ENCODE peak calls at places on chromosomes 11 and 22, in six cellular contexts. Y is H9; I is T-helper 9 cell; A is pancreas; Q is left cardiac atrium; V is effector CD4-positive, alpha-beta T cell. C is an unnamed sample.

GRCh38 chr11:87369888-87370287 is 332.2 kb downstream of the TMEM135 start:
- DNase-seq in Y (no peak), I (no peak), A (no peak), Q (no peak), V (no peak), C (no peak)

GRCh38 chr11:18791175-18792065 is at the start of gene PTPN5:
- DNase-seq in Y (peak; percentile 66), I (no peak), A (no peak), Q (no peak), V (no peak), C (peak; percentile 64)

GRCh38 chr11:56152333-56152732 is 7.8 kb downstream of the OR8K5 start:
- DNase-seq in Y (no peak), I (no peak), A (no peak), Q (no peak), V (no peak), C (no peak)

GRCh38 chr11:95920460-95921105 is 3.3 kb downstream of the MTMR2 start:
- DNase-seq in Y (no peak), I (no peak), A (no peak), Q (no peak), V (no peak), C (no peak)

GRCh38 chr22:27107824-27108223 is 450.4 kb downstream of the MIAT start:
- DNase-seq in Y (no peak), I (no peak), A (peak; percentile 83), Q (peak; percentile 81), V (no peak), C (no peak)

GRCh38 chr11:63858628-63859550 is 20.0 kb downstream of the MARK2 start:
- DNase-seq in Y (no peak), I (no peak), A (no peak), Q (peak; percentile 58), V (no peak), C (no peak)

GRCh38 chr11:128658499-128658898 is 35.4 kb upstream of the FLI1 start:
- DNase-seq in Y (no peak), I (no peak), A (no peak), Q (no peak), V (no peak), C (no peak)

GRCh38 chr11:60280412-60280811 is at the start of gene MS4A4A:
- DNase-seq in Y (no peak), I (no peak), A (no peak), Q (no peak), V (no peak), C (no peak)

GRCh38 chr22:48596111-48596860 is 1231.4 kb downstream of the BRD1 start:
- DNase-seq in Y (no peak), I (no peak), A (no peak), Q (no peak), V (no peak), C (no peak)

GRCh38 chr11:73951797-73952196 is 971 bp downstream of the DNAJB13 start:
- DNase-seq in Y (no peak), I (no peak), A (no peak), Q (no peak), V (no peak), C (no peak)

GRCh38 chr11:120229451-120230424 is 10.2 kb upstream of the POU2F3 start:
- DNase-seq in Y (no peak), I (no peak), A (no peak), Q (no peak), V (no peak), C (peak; percentile 57)

GRCh38 chr22:37607912-37608476 is 640 bp upstream of the GGA1 start:
- DNase-seq in Y (no peak), I (no peak), A (no peak), Q (no peak), V (no peak), C (no peak)

GRCh38 chr22:27614291-27615007 is 187.1 kb downstream of the MN1 start:
- DNase-seq in Y (no peak), I (no peak), A (no peak), Q (no peak), V (no peak), C (peak; percentile 21)

C was measured in WTC11.